ENCODE peak calls at places on chromosome 17, in seven cellular contexts. A, C, U, M, N, T and K are unnamed samples.

GRCh38 chr17:67187927-67188326 is 57.1 kb downstream of the HELZ start:
- DNase-seq in U (no peak), M (no peak), T (no peak), N (no peak), C (no peak), A (no peak), K (no peak)

GRCh38 chr17:18206962-18207361 is 18.5 kb upstream of the LLGL1 start:
- DNase-seq in C (no peak), N (no peak), U (no peak), M (no peak), A (no peak), T (no peak), K (no peak)

GRCh38 chr17:76672270-76672851 is 28.8 kb upstream of the ST6GALNAC1 start:
- DNase-seq in N (no peak), C (no peak), T (no peak), M (no peak), A (no peak), U (no peak), K (no peak)

GRCh38 chr17:21213491-21214014 is 408 bp downstream of the TMEM11 start:
- DNase-seq in N (no peak), T (peak), M (no peak), A (peak), U (no peak), C (no peak), K (no peak)

GRCh38 chr17:40936976-40937375 is 470 bp downstream of the KRT23 start:
- DNase-seq in T (no peak), C (peak), M (no peak), N (no peak), U (no peak), A (no peak), K (no peak)

GRCh38 chr17:917391-917811 is 62.2 kb downstream of the NXN start:
- DNase-seq in T (no peak), M (no peak), U (no peak), C (no peak), N (no peak), A (no peak), K (no peak)

GRCh38 chr17:45873728-45874127 is 20.6 kb upstream of the MAPT start:
- DNase-seq in M (no peak), C (peak), A (no peak), N (no peak), T (no peak), U (no peak), K (no peak)

GRCh38 chr17:12665263-12666210 is at the start of gene MYOCD:
- DNase-seq in U (peak), M (no peak), N (peak), A (peak), C (peak), T (peak), K (no peak)

GRCh38 chr17:76736349-76737081 is 616 bp downstream of the SRSF2 start:
- DNase-seq in C (peak), A (peak), T (peak), N (no peak), M (peak), U (no peak), K (no peak)

GRCh38 chr17:17663160-17664072 is 17.8 kb upstream of the RAI1 start:
- DNase-seq in A (no peak), U (peak), M (no peak), T (peak), C (peak), N (peak), K (no peak)

GRCh38 chr17:5785343-5785742 is 201.0 kb upstream of the NLRP1 start:
- DNase-seq in U (no peak), N (no peak), T (no peak), A (no peak), M (no peak), C (no peak), K (no peak)

GRCh38 chr17:70261170-70261569 is 91.8 kb downstream of the KCNJ2 start:
- DNase-seq in U (no peak), T (no peak), A (no peak), N (no peak), M (no peak), C (no peak), K (no peak)

GRCh38 chr17:78873519-78874340 is 29.3 kb downstream of the CEP295NL start:
- DNase-seq in U (no peak), A (no peak), N (peak), C (no peak), M (no peak), T (no peak), K (peak)

GRCh38 chr17:39679521-39680192 is 8.2 kb downstream of the PGAP3 start:
- DNase-seq in T (no peak), N (no peak), C (no peak), A (no peak), M (peak), U (no peak), K (no peak)

GRCh38 chr17:6507535-6507934 is 48.8 kb downstream of the PITPNM3 start:
- DNase-seq in U (no peak), N (peak), C (no peak), T (no peak), A (no peak), M (no peak), K (no peak)

GRCh38 chr17:13594762-13595697 is 6.7 kb downstream of the HS3ST3A1 start:
- DNase-seq in N (peak), A (peak), T (peak), M (peak), U (peak), C (peak), K (peak)

GRCh38 chr17:21285164-21286065 is 904 bp downstream of the MAP2K3 start:
- DNase-seq in A (peak), C (no peak), U (no peak), M (peak), T (no peak), N (no peak), K (peak)

GRCh38 chr17:21299981-21300600 is 15.6 kb downstream of the MAP2K3 start:
- DNase-seq in U (no peak), T (no peak), M (no peak), A (no peak), C (no peak), N (no peak), K (no peak)

GRCh38 chr17:70323269-70323668 is 153.9 kb downstream of the KCNJ2 start:
- DNase-seq in C (no peak), M (no peak), N (no peak), T (no peak), U (no peak), A (no peak), K (no peak)

GRCh38 chr17:61387511-61388305 is 11.9 kb upstream of the TBX2 start:
- DNase-seq in C (no peak), N (no peak), U (no peak), T (no peak), A (no peak), M (no peak), K (no peak)

GRCh38 chr17:66465701-66466100 is 163.3 kb downstream of the PRKCA start:
- DNase-seq in U (no peak), A (no peak), N (no peak), C (no peak), T (no peak), M (no peak), K (no peak)

GRCh38 chr17:79970576-79971068 is 65.0 kb downstream of the TBC1D16 start:
- DNase-seq in T (no peak), M (peak), U (no peak), A (no peak), N (no peak), C (peak), K (peak)

GRCh38 chr17:81400154-81400938 is 5.1 kb downstream of the BAHCC1 start:
- DNase-seq in U (no peak), T (no peak), N (no peak), C (peak), M (no peak), A (no peak), K (no peak)

GRCh38 chr17:2172447-2172938 is 117.6 kb downstream of the HIC1 start:
- DNase-seq in T (peak), U (no peak), C (peak), A (no peak), N (peak), M (no peak), K (no peak)

GRCh38 chr17:65278050-65278819 is 141.1 kb downstream of the RGS9 start:
- DNase-seq in M (no peak), N (no peak), C (peak), U (no peak), A (no peak), T (peak), K (peak)

GRCh38 chr17:5352681-5353289 is 66.7 kb downstream of the NUP88 start:
- DNase-seq in U (no peak), T (no peak), N (no peak), M (no peak), C (no peak), A (no peak), K (no peak)

GRCh38 chr17:30956764-30957374 is 14.0 kb upstream of the RNF135 start:
- DNase-seq in U (no peak), T (no peak), M (no peak), C (peak), N (no peak), A (no peak), K (no peak)

GRCh38 chr17:47180337-47180736 is 8.8 kb downstream of the CDC27 start:
- DNase-seq in A (no peak), M (no peak), T (no peak), C (no peak), N (no peak), U (no peak), K (no peak)

GRCh38 chr17:74949455-74950115 is 13.9 kb downstream of the OTOP3 start:
- DNase-seq in C (no peak), A (no peak), T (no peak), U (no peak), N (no peak), M (no peak), K (no peak)

GRCh38 chr17:44782349-44782850 is 23.6 kb downstream of the ADAM11 start:
- DNase-seq in T (no peak), A (no peak), U (no peak), M (peak), C (no peak), N (no peak), K (no peak)

GRCh38 chr17:18087610-18088491 is at the start of gene DRG2:
- DNase-seq in U (peak), A (peak), M (peak), N (peak), T (peak), C (peak), K (peak)

GRCh38 chr17:68566145-68566738 is 34.9 kb downstream of the FAM20A start:
- DNase-seq in T (no peak), A (no peak), C (no peak), N (no peak), M (no peak), U (no peak), K (no peak)

GRCh38 chr17:68382582-68383085 is 74.7 kb downstream of the WIPI1 start:
- DNase-seq in U (no peak), C (no peak), T (no peak), M (no peak), N (no peak), A (no peak), K (no peak)

GRCh38 chr17:77881545-77881944 is 77.0 kb upstream of the TNRC6C start:
- DNase-seq in A (peak), N (no peak), U (peak), C (peak), M (peak), T (peak), K (no peak)

GRCh38 chr17:1074886-1075665 is 78.1 kb downstream of the TIMM22 start:
- DNase-seq in A (no peak), U (no peak), T (no peak), N (no peak), M (no peak), C (no peak), K (no peak)

GRCh38 chr17:77609553-77610517 is 348.7 kb upstream of the TNRC6C start:
- DNase-seq in T (peak), C (no peak), M (no peak), A (peak), N (no peak), U (no peak), K (no peak)

GRCh38 chr17:1422907-1423306 is 22.9 kb upstream of the YWHAE start:
- DNase-seq in A (peak), T (peak), U (peak), N (peak), C (peak), M (no peak), K (no peak)

GRCh38 chr17:40852378-40852777 is 14.6 kb downstream of the KRT12 start:
- DNase-seq in A (no peak), T (no peak), U (no peak), N (no peak), M (no peak), C (no peak), K (no peak)

DNA sequence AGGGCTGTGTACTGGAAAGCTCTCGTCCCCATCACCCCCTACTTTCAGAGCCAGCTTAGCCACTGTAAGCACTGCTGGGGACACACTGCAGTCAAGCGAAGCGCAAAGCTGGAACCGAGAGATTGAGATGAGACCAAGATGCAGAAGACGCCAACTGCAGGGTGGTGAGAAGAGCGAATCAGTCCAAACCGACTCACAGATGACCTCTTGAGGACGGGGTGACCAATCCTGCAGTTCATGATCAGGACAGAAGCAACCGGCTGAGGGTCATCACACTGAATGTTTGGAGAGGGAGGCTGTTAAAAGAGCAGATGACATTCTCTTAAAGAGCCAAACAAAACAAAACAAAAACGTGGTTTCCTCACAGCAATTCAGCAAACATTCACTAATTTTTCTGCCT is 8.5 kb downstream of the HASPIN start:
- DNase-seq in U (no peak), N (no peak), C (peak), M (no peak), T (no peak), A (no peak), K (no peak)
- H3K27ac ChIP-seq in U (no peak), N (no peak), C (no peak), M (no peak), T (no peak), A (no peak), K (no peak)

GRCh38 chr17:7705269-7706255 is 560 bp downstream of the EFNB3 start:
- DNase-seq in C (no peak), M (no peak), T (no peak), N (no peak), U (no peak), A (no peak), K (no peak)
- H3K27ac ChIP-seq in C (no peak), M (no peak), T (no peak), N (no peak), U (no peak), A (no peak), K (no peak)

GRCh38 chr17:37744633-37744927 is 279 bp downstream of the HNF1B start:
- DNase-seq in T (no peak), N (no peak), C (no peak), M (no peak), A (no peak), U (no peak), K (no peak)
- H3K27ac ChIP-seq in T (no peak), N (no peak), C (no peak), M (no peak), A (no peak), U (no peak), K (no peak)

GRCh38 chr17:57312242-57312641 is 55.9 kb downstream of the MSI2 start:
- DNase-seq in A (no peak), U (no peak), M (no peak), C (no peak), N (no peak), T (no peak), K (no peak)

GRCh38 chr17:57317016-57317415 is 60.7 kb downstream of the MSI2 start:
- DNase-seq in C (no peak), N (no peak), T (no peak), A (no peak), U (no peak), M (no peak), K (no peak)

GRCh38 chr17:57313276-57313835 is 57.0 kb downstream of the MSI2 start:
- DNase-seq in C (no peak), M (no peak), N (no peak), U (no peak), T (no peak), A (no peak), K (no peak)

GRCh38 chr17:57316361-57316760 is 60.0 kb downstream of the MSI2 start:
- DNase-seq in T (no peak), U (no peak), C (no peak), N (no peak), A (no peak), M (no peak), K (no peak)

DNA sequence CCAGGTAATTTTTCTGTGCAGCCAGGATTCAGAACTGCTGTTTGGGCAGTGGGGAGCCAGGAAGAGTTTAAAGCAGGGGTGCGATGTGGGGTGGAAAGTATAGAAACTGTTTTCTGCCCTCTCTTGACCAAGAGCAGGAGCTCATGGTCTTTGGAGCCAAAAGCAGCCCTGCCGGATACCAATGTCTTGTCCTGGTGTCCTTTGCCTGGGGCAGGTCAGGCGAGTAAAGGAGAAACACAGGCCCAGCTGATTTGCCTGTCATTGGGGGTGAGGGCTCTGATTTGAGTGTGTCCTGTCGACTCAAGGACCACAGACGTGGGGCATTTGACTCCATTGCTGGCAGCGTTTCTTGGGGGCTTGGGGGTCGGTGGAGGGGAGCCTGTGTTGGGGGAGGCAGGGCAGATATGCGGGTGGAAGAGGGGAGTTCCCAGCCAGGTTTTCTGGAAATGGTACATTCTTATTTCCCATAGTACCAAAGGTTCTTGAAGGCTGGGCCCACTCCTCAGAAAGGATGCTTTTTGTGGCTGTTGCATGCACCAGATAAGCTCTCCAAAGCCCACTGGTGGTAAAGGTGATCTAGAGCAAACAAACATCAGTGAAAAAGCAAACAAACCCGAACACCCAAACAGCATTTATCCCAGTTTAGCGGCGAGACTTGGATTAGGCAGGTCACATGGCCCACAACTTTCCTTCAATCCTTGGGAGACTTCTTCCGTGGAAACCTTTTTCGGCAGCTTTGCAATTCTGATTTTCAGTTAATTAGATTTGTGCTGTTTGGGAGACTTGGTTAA is 58.9 kb downstream of the MSI2 start:
- DNase-seq in M (no peak), U (no peak), A (no peak), T (no peak), C (no peak), N (no peak), K (no peak)
- H3K27ac ChIP-seq in M (no peak), U (no peak), A (no peak), T (no peak), C (no peak), N (no peak), K (no peak)

GRCh38 chr17:42924891-42925290 is 24.3 kb downstream of the G6PC1 start:
- DNase-seq in C (peak), U (no peak), T (no peak), A (no peak), N (no peak), M (no peak), K (no peak)

GRCh38 chr17:42920922-42921321 is 20.3 kb downstream of the G6PC1 start:
- DNase-seq in T (no peak), U (no peak), C (no peak), A (no peak), M (no peak), N (no peak), K (no peak)

GRCh38 chr17:42918902-42919521 is 18.4 kb downstream of the G6PC1 start:
- DNase-seq in N (no peak), T (no peak), C (no peak), M (no peak), U (no peak), A (no peak), K (no peak)

GRCh38 chr17:42920106-42920900 is 19.7 kb downstream of the G6PC1 start:
- DNase-seq in T (no peak), A (no peak), U (no peak), N (no peak), M (no peak), C (no peak), K (no peak)

DNA sequence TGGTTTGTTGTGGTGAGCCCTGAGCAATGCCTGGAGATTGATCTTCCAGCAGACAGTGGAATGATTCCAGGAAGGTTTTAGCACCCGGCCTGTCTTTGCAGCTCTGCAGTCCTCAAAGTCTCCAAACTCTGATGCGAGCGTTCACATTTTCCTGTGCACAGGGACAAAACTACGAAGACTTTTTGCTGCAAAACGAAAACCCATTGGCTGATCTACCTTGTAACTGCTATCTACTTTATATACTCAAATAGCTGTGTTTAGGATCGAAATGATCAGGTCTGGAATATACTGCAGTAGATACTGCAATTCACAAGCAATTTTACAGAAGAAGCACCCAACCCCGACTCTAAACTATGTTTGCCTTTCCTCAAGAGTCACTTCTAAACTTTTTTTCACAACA is 21.7 kb downstream of the G6PC1 start:
- DNase-seq in N (no peak), U (no peak), A (no peak), C (no peak), M (no peak), T (no peak), K (no peak)
- H3K27ac ChIP-seq in N (no peak), U (peak), A (peak), C (no peak), M (no peak), T (peak), K (no peak)

GRCh38 chr17:9330903-9331272 is 244.7 kb downstream of the STX8 start:
- DNase-seq in C (no peak), U (no peak), T (no peak), M (no peak), A (no peak), N (no peak), K (no peak)
- H3K27ac ChIP-seq in C (no peak), U (no peak), T (no peak), M (no peak), A (no peak), N (no peak), K (no peak)

GRCh38 chr17:48647103-48647963 is 21.2 kb upstream of the HOXB9 start:
- DNase-seq in N (no peak), A (no peak), U (no peak), T (no peak), M (no peak), C (peak), K (no peak)

GRCh38 chr17:48644159-48644558 is 18.0 kb upstream of the HOXB9 start:
- DNase-seq in N (no peak), M (no peak), A (no peak), C (no peak), T (no peak), U (no peak), K (no peak)

GRCh38 chr17:48644910-48645557 is 18.9 kb upstream of the HOXB9 start:
- DNase-seq in M (no peak), U (no peak), N (no peak), T (no peak), C (no peak), A (no peak), K (no peak)

GRCh38 chr17:48646183-48647102 is 20.3 kb upstream of the HOXB9 start:
- DNase-seq in C (peak), T (no peak), U (no peak), A (no peak), N (no peak), M (no peak), K (no peak)

GRCh38 chr17:48645639-48646182 is 19.6 kb upstream of the HOXB9 start:
- DNase-seq in N (no peak), U (no peak), A (no peak), M (no peak), C (no peak), T (no peak), K (no peak)
- H3K27ac ChIP-seq in N (no peak), U (no peak), A (no peak), M (no peak), C (peak), T (no peak), K (no peak)

GRCh38 chr17:19753049-19753444 is 4.9 kb upstream of the ALDH3A1 start:
- DNase-seq in A (peak), C (peak), N (no peak), T (peak), U (peak), M (no peak), K (peak)

GRCh38 chr17:19755392-19755791 is 7.3 kb upstream of the ALDH3A1 start:
- DNase-seq in U (no peak), T (no peak), M (no peak), A (no peak), N (no peak), C (no peak), K (no peak)

GRCh38 chr17:19755821-19756510 is 7.9 kb upstream of the ALDH3A1 start:
- DNase-seq in A (no peak), N (no peak), M (peak), U (no peak), C (no peak), T (no peak), K (no peak)

GRCh38 chr17:19752216-19753048 is 4.3 kb upstream of the ALDH3A1 start:
- DNase-seq in N (no peak), M (no peak), C (no peak), U (no peak), A (no peak), T (no peak), K (peak)

GRCh38 chr17:19753661-19754463 is 5.8 kb upstream of the ALDH3A1 start:
- DNase-seq in A (no peak), T (peak), M (no peak), N (no peak), U (no peak), C (no peak), K (peak)
- H3K27ac ChIP-seq in A (peak), T (peak), M (peak), N (peak), U (peak), C (no peak), K (peak)